ENCODE peak calls at places on chromosomes 12 and 14, in seven cellular contexts. One of them, this sample, is unnamed.

GRCh38 chr12:6788972-6789905 is at the start of gene CD4:
- DNase-seq in tibial nerve: no peak
- DNase-seq in endothelial cell: no peak
- DNase-seq in WTC11: no peak
- DNase-seq in LoVo: no peak
- DNase-seq in body of pancreas: peak; percentile 30
- DNase-seq in AG10803: no peak
- DNase-seq in this sample: no peak

GRCh38 chr12:57726151-57726883 is 12.2 kb downstream of the AGAP2 start:
- DNase-seq in LoVo: peak; percentile 96
- DNase-seq in WTC11: peak; percentile 92
- DNase-seq in AG10803: peak; percentile 86
- DNase-seq in tibial nerve: no peak
- DNase-seq in endothelial cell: peak; percentile 82
- DNase-seq in body of pancreas: peak; percentile 89
- DNase-seq in this sample: peak; percentile 87

GRCh38 chr14:103872492-103873113 is 25.2 kb upstream of the PPP1R13B start:
- DNase-seq in LoVo: no peak
- DNase-seq in endothelial cell: no peak
- DNase-seq in body of pancreas: no peak
- DNase-seq in WTC11: peak; percentile 28
- DNase-seq in AG10803: no peak
- DNase-seq in tibial nerve: no peak
- DNase-seq in this sample: no peak

GRCh38 chr12:30286345-30286926 is 409.2 kb downstream of the IPO8 start:
- DNase-seq in endothelial cell: peak; percentile 11
- DNase-seq in body of pancreas: no peak
- DNase-seq in AG10803: peak; percentile 9
- DNase-seq in tibial nerve: no peak
- DNase-seq in WTC11: no peak
- DNase-seq in LoVo: peak; percentile 23
- DNase-seq in this sample: peak; percentile 19

GRCh38 chr12:94640134-94640928 is 10.0 kb downstream of the TMCC3 start:
- DNase-seq in endothelial cell: no peak
- DNase-seq in body of pancreas: no peak
- DNase-seq in AG10803: peak; percentile 30
- DNase-seq in LoVo: no peak
- DNase-seq in WTC11: no peak
- DNase-seq in tibial nerve: no peak
- DNase-seq in this sample: peak; percentile 68

GRCh38 chr12:26298785-26299621 is 103.6 kb downstream of the SSPN start:
- DNase-seq in tibial nerve: no peak
- DNase-seq in AG10803: peak; percentile 71
- DNase-seq in body of pancreas: no peak
- DNase-seq in endothelial cell: no peak
- DNase-seq in LoVo: peak; percentile 81
- DNase-seq in WTC11: no peak
- DNase-seq in this sample: peak; percentile 76

GRCh38 chr14:69008411-69008810 is 29.3 kb upstream of the ACTN1 start:
- DNase-seq in WTC11: no peak
- DNase-seq in AG10803: peak; percentile 23
- DNase-seq in endothelial cell: no peak
- DNase-seq in body of pancreas: no peak
- DNase-seq in LoVo: no peak
- DNase-seq in tibial nerve: no peak
- DNase-seq in this sample: no peak

GRCh38 chr14:61466249-61466904 is 145.0 kb downstream of the PRKCH start:
- DNase-seq in body of pancreas: no peak
- DNase-seq in tibial nerve: no peak
- DNase-seq in WTC11: peak; percentile 65
- DNase-seq in LoVo: no peak
- DNase-seq in endothelial cell: no peak
- DNase-seq in AG10803: peak; percentile 96
- DNase-seq in this sample: no peak

GRCh38 chr14:69882915-69883314 is 3.7 kb downstream of the SMOC1 start:
- DNase-seq in body of pancreas: no peak
- DNase-seq in tibial nerve: no peak
- DNase-seq in AG10803: no peak
- DNase-seq in WTC11: no peak
- DNase-seq in endothelial cell: no peak
- DNase-seq in LoVo: no peak
- DNase-seq in this sample: no peak

GRCh38 chr14:81517798-81518398 is 15.8 kb downstream of the SEL1L start:
- DNase-seq in LoVo: no peak
- DNase-seq in AG10803: peak; percentile 45
- DNase-seq in body of pancreas: peak; percentile 57
- DNase-seq in endothelial cell: no peak
- DNase-seq in WTC11: no peak
- DNase-seq in tibial nerve: no peak
- DNase-seq in this sample: no peak

GRCh38 chr12:121282072-121282742 is 14.3 kb downstream of the CAMKK2 start:
- DNase-seq in body of pancreas: peak; percentile 11
- DNase-seq in endothelial cell: no peak
- DNase-seq in WTC11: no peak
- DNase-seq in LoVo: no peak
- DNase-seq in tibial nerve: no peak
- DNase-seq in AG10803: no peak
- DNase-seq in this sample: no peak

GRCh38 chr12:76123301-76124212 is 39.1 kb upstream of the NAP1L1 start:
- DNase-seq in endothelial cell: no peak
- DNase-seq in LoVo: no peak
- DNase-seq in tibial nerve: no peak
- DNase-seq in AG10803: peak; percentile 60
- DNase-seq in WTC11: no peak
- DNase-seq in body of pancreas: no peak
- DNase-seq in this sample: no peak

GRCh38 chr12:93783827-93784226 is 106.7 kb downstream of the CRADD start:
- DNase-seq in LoVo: no peak
- DNase-seq in tibial nerve: no peak
- DNase-seq in AG10803: no peak
- DNase-seq in endothelial cell: no peak
- DNase-seq in body of pancreas: no peak
- DNase-seq in WTC11: no peak
- DNase-seq in this sample: no peak

GRCh38 chr14:76651410-76652055 is 109.7 kb upstream of the VASH1 start:
- DNase-seq in tibial nerve: no peak
- DNase-seq in body of pancreas: no peak
- DNase-seq in AG10803: no peak
- DNase-seq in LoVo: no peak
- DNase-seq in WTC11: no peak
- DNase-seq in endothelial cell: no peak
- DNase-seq in this sample: no peak

GRCh38 chr12:95205016-95205415 is 12.3 kb downstream of the FGD6 start:
- DNase-seq in LoVo: no peak
- DNase-seq in WTC11: no peak
- DNase-seq in AG10803: no peak
- DNase-seq in body of pancreas: no peak
- DNase-seq in endothelial cell: no peak
- DNase-seq in tibial nerve: no peak
- DNase-seq in this sample: no peak

GRCh38 chr12:64730585-64730964 is 28.6 kb downstream of the GNS start:
- DNase-seq in endothelial cell: no peak
- DNase-seq in tibial nerve: no peak
- DNase-seq in LoVo: no peak
- DNase-seq in WTC11: no peak
- DNase-seq in body of pancreas: no peak
- DNase-seq in AG10803: no peak
- DNase-seq in this sample: no peak

GRCh38 chr12:132620893-132621656 is 2.5 kb downstream of the P2RX2 start:
- DNase-seq in body of pancreas: no peak
- DNase-seq in AG10803: no peak
- DNase-seq in tibial nerve: no peak
- DNase-seq in LoVo: no peak
- DNase-seq in endothelial cell: no peak
- DNase-seq in WTC11: no peak
- DNase-seq in this sample: no peak

This sample was measured in Caki2.